ENCODE peak calls at places on chromosomes 13 and 19, in nine cellular contexts. J is stimulated activated CD4-positive, alpha-beta T cell treated with anti-CD3 and anti-CD28 coated beads, TNF-alpha, amount 100 ng/mL, for 24 hours; A is stimulated activated effector memory CD8-positive, alpha-beta T cell treated with anti-CD3 and anti-CD28 coated beads, Interleukin-12 subunit alpha, Interleukin-12 subunit beta, amount 100 ng/mL, for 72 hours; B is occipital lobe; C is activated naive CD8-positive, alpha-beta T cell treated with anti-CD3 and anti-CD28 coated beads, Interleukin-2, amount 50 U/mL, for 24 hours; O is psoas muscle; L is mucosa of descending colon; V is cerebellum; G is colonic mucosa. E is an unnamed sample.

GRCh38 chr19:4059931-4060620 is 6.6 kb downstream of the ZBTB7A start:
- DNase-seq in O (peak; percentile 84), V (no peak), G (peak; percentile 90), L (peak; percentile 92), A (peak; percentile 91), J (no peak), B (no peak), C (peak; percentile 77), E (no peak)

GRCh38 chr13:90415902-90416301 is 931.6 kb upstream of the MIR17HG start:
- DNase-seq in G (no peak), B (no peak), J (no peak), C (no peak), O (no peak), V (no peak), L (no peak), A (no peak), E (no peak)

GRCh38 chr13:48299591-48299990 is 4.0 kb upstream of the RB1 start:
- DNase-seq in L (no peak), G (no peak), J (no peak), C (no peak), V (no peak), B (no peak), O (no peak), A (no peak), E (no peak)

GRCh38 chr13:31433201-31433600 is 233.4 kb downstream of the B3GLCT start:
- DNase-seq in L (no peak), J (no peak), A (no peak), B (no peak), C (no peak), V (no peak), G (no peak), O (no peak), E (no peak)

GRCh38 chr19:48511800-48512503 is at the start of gene LMTK3:
- DNase-seq in A (peak; percentile 86), V (peak; percentile 99), C (peak; percentile 74), L (peak; percentile 53), B (peak; percentile 94), O (no peak), G (no peak), J (peak; percentile 44), E (peak; percentile 95)

GRCh38 chr19:45906221-45906620 is 3.8 kb upstream of the MYPOP start:
- DNase-seq in J (no peak), C (no peak), V (no peak), G (no peak), O (no peak), A (no peak), L (no peak), B (no peak), E (no peak)

GRCh38 chr19:55418185-55418584 is 10.6 kb upstream of the UBE2S start:
- DNase-seq in C (peak; percentile 53), B (peak; percentile 27), J (no peak), L (peak; percentile 41), A (peak; percentile 67), O (no peak), G (peak; percentile 73), V (peak; percentile 59), E (peak; percentile 29)

GRCh38 chr13:72820156-72820897 is 38.4 kb downstream of the PIBF1 start:
- DNase-seq in B (no peak), C (no peak), A (no peak), V (no peak), J (no peak), L (no peak), G (no peak), O (no peak), E (no peak)

GRCh38 chr19:49761625-49762311 is 1.3 kb downstream of the TSKS start:
- DNase-seq in C (no peak), V (no peak), L (no peak), O (peak; percentile 42), J (no peak), G (no peak), A (no peak), B (no peak), E (no peak)

GRCh38 chr19:17943284-17944221 is 10.7 kb downstream of the CCDC124 start:
- DNase-seq in B (peak; percentile 44), A (no peak), C (no peak), J (no peak), V (no peak), O (no peak), L (no peak), G (no peak), E (no peak)

GRCh38 chr13:73849292-73849691 is 284.9 kb downstream of the KLF12 start:
- DNase-seq in C (no peak), O (no peak), A (no peak), G (no peak), V (no peak), B (no peak), L (no peak), J (no peak), E (no peak)

GRCh38 chr13:30319703-30320102 is 12.4 kb upstream of the KATNAL1 start:
- DNase-seq in C (no peak), B (no peak), O (no peak), L (no peak), G (no peak), A (no peak), V (no peak), J (no peak), E (no peak)

GRCh38 chr13:99812611-99813010 is 159.0 kb downstream of the ZIC5 start:
- DNase-seq in C (no peak), O (no peak), J (no peak), L (no peak), G (no peak), B (no peak), V (no peak), A (no peak), E (no peak)

GRCh38 chr13:24557121-24557520 is 44.5 kb upstream of the PARP4 start:
- DNase-seq in B (no peak), O (no peak), V (no peak), L (no peak), J (no peak), C (no peak), A (no peak), G (no peak), E (no peak)

GRCh38 chr13:51770160-51770559 is 33.8 kb downstream of the DHRS12 start:
- DNase-seq in B (no peak), O (no peak), G (no peak), V (no peak), J (no peak), L (no peak), C (no peak), A (no peak), E (no peak)

GRCh38 chr13:37627428-37627827 is 28.9 kb upstream of the POSTN start:
- DNase-seq in A (no peak), O (no peak), L (no peak), J (no peak), V (no peak), B (no peak), C (no peak), G (no peak), E (no peak)

GRCh38 chr19:48085904-48086864 is 24.4 kb downstream of the PLA2G4C start:
- DNase-seq in C (no peak), G (no peak), B (no peak), O (no peak), A (no peak), J (no peak), V (no peak), L (no peak), E (peak; percentile 29)

GRCh38 chr13:34003712-34004111 is 185.8 kb downstream of the RFC3 start:
- DNase-seq in B (no peak), A (no peak), V (no peak), J (no peak), O (no peak), L (no peak), C (no peak), G (no peak), E (no peak)

GRCh38 chr13:51587372-51587771 is 3.1 kb downstream of the WDFY2 start:
- DNase-seq in C (no peak), O (no peak), J (no peak), V (no peak), A (no peak), G (no peak), L (no peak), B (no peak), E (no peak)

GRCh38 chr13:75326173-75327131 is 155.5 kb downstream of the TBC1D4 start:
- DNase-seq in C (peak; percentile 63), A (peak; percentile 70), B (no peak), G (no peak), O (no peak), L (no peak), J (peak; percentile 36), V (no peak), E (no peak)

GRCh38 chr13:113186061-113186900 is 22.2 kb downstream of the PCID2 start:
- DNase-seq in L (no peak), A (no peak), G (no peak), J (no peak), O (no peak), C (no peak), B (no peak), V (no peak), E (no peak)

GRCh38 chr19:48999481-49000325 is 6.0 kb downstream of the RUVBL2 start:
- DNase-seq in V (no peak), L (peak; percentile 72), A (peak; percentile 76), J (no peak), C (peak; percentile 68), B (no peak), G (peak; percentile 66), O (peak; percentile 56), E (no peak)